ENCODE peak calls at places on chromosome 9, in ten cellular contexts. Q is suprapubic skin, A is foreskin fibroblast, W is left lung, D is fibroblast of lung, C is adrenal gland, N is neural progenitor cell, H is choroid plexus epithelial cell, I is heart left ventricle, P is bronchial epithelial cell. E is an unnamed sample.

GRCh38 chr9:78320030-78320693 is 23.2 kb downstream of the PSAT1 start:
- DNase-seq in A (no peak), C (no peak), I (no peak), D (no peak), Q (no peak), W (no peak), H (no peak), N (no peak), P (no peak), E (no peak)

GRCh38 chr9:118455259-118455658 is 751.1 kb downstream of the TLR4 start:
- DNase-seq in C (no peak), A (no peak), H (no peak), I (no peak), W (no peak), P (no peak), N (no peak), Q (no peak), D (no peak), E (no peak)

GRCh38 chr9:109311731-109312130 is 9.1 kb downstream of the EPB41L4B start:
- DNase-seq in H (no peak), I (no peak), N (no peak), W (no peak), Q (no peak), A (no peak), D (no peak), C (no peak), P (no peak), E (no peak)

GRCh38 chr9:94993141-94993820 is 266.8 kb downstream of the AOPEP start:
- DNase-seq in C (no peak), W (no peak), P (no peak), N (no peak), I (no peak), A (no peak), Q (no peak), D (no peak), H (no peak), E (no peak)

GRCh38 chr9:133355881-133356357 is 368 bp downstream of the SURF1 start:
- DNase-seq in N (no peak), D (no peak), A (peak), C (no peak), I (no peak), Q (no peak), W (no peak), H (peak), P (no peak), E (no peak)

GRCh38 chr9:106307670-106308069 is 555.3 kb upstream of the ZNF462 start:
- DNase-seq in D (peak), I (no peak), W (no peak), N (no peak), P (peak), H (no peak), Q (no peak), A (no peak), C (no peak), E (no peak)

GRCh38 chr9:105114956-105115728 is 129.3 kb upstream of the SLC44A1 start:
- DNase-seq in C (peak), D (peak), H (peak), I (peak), N (no peak), A (peak), W (peak), P (no peak), Q (peak), E (no peak)

GRCh38 chr9:137441289-137441934 is at the start of gene ENTPD8:
- DNase-seq in C (no peak), N (peak), P (no peak), A (no peak), D (no peak), W (peak), I (no peak), Q (peak), H (no peak), E (no peak)

GRCh38 chr9:12956261-12956660 is 181.4 kb downstream of the LURAP1L start:
- DNase-seq in Q (no peak), C (no peak), I (no peak), N (no peak), P (no peak), W (no peak), D (no peak), H (peak), A (peak), E (no peak)

GRCh38 chr9:109037946-109038345 is 24.6 kb upstream of the CTNNAL1 start:
- DNase-seq in H (no peak), P (peak), W (no peak), Q (no peak), D (no peak), N (no peak), A (no peak), C (no peak), I (no peak), E (no peak)

GRCh38 chr9:121454972-121455371 is 44.7 kb downstream of the GGTA1 start:
- DNase-seq in W (no peak), Q (no peak), N (no peak), I (no peak), D (no peak), H (no peak), P (no peak), C (no peak), A (no peak), E (no peak)

GRCh38 chr9:2087500-2088313 is 72.6 kb downstream of the SMARCA2 start:
- DNase-seq in D (peak), H (peak), N (peak), C (no peak), A (peak), W (no peak), P (peak), I (no peak), Q (no peak), E (no peak)

GRCh38 chr9:107999890-108000289 is 510.3 kb upstream of the KLF4 start:
- DNase-seq in D (peak), I (no peak), C (no peak), A (peak), H (no peak), P (no peak), W (no peak), N (no peak), Q (no peak), E (no peak)

GRCh38 chr9:91131433-91131839 is 230.3 kb downstream of the AUH start:
- DNase-seq in H (peak), P (peak), N (no peak), C (peak), I (no peak), Q (peak), W (no peak), D (peak), A (peak), E (peak)

GRCh38 chr9:13744233-13744954 is 464.9 kb upstream of the MPDZ start:
- DNase-seq in D (no peak), A (no peak), I (no peak), P (no peak), N (peak), H (no peak), C (no peak), W (no peak), Q (no peak), E (no peak)

GRCh38 chr9:128250839-128251558 is 24.8 kb downstream of the GOLGA2 start:
- DNase-seq in H (no peak), C (no peak), N (peak), D (no peak), P (no peak), W (no peak), A (no peak), Q (no peak), I (no peak), E (no peak)

GRCh38 chr9:8895498-8896224 is 1096.1 kb upstream of the DMAC1 start:
- DNase-seq in W (no peak), C (no peak), Q (no peak), N (peak), A (peak), D (peak), I (no peak), P (peak), H (peak), E (no peak)

GRCh38 chr9:69975681-69976080 is 68.0 kb upstream of the MAMDC2 start:
- DNase-seq in W (no peak), P (no peak), N (no peak), A (peak), Q (no peak), H (peak), C (no peak), I (no peak), D (peak), E (no peak)

GRCh38 chr9:8394341-8394740 is 594.8 kb upstream of the DMAC1 start:
- DNase-seq in I (no peak), A (no peak), D (no peak), C (no peak), W (no peak), Q (no peak), N (no peak), H (no peak), P (no peak), E (no peak)

GRCh38 chr9:8078641-8079140 is 279.1 kb upstream of the DMAC1 start:
- DNase-seq in H (no peak), C (no peak), P (peak), W (no peak), D (no peak), N (no peak), A (no peak), Q (no peak), I (no peak), E (no peak)

GRCh38 chr9:19114680-19115270 is 12.1 kb upstream of the HAUS6 start:
- DNase-seq in P (peak), C (no peak), N (no peak), A (peak), H (no peak), D (peak), W (no peak), I (no peak), Q (no peak), E (no peak)

GRCh38 chr9:81141952-81142351 is 547.4 kb downstream of the TLE1 start:
- DNase-seq in I (no peak), P (no peak), D (no peak), H (no peak), C (no peak), W (no peak), Q (no peak), N (no peak), A (no peak), E (no peak)

GRCh38 chr9:115498338-115498737 is 380.4 kb upstream of the TNC start:
- DNase-seq in A (no peak), D (no peak), P (peak), N (no peak), Q (no peak), H (no peak), I (no peak), C (no peak), W (no peak), E (no peak)

GRCh38 chr9:123111427-123111826 is 78.0 kb downstream of the GPR21 start:
- DNase-seq in I (no peak), N (no peak), Q (no peak), W (peak), D (no peak), H (no peak), P (peak), A (no peak), C (peak), E (no peak)

GRCh38 chr9:130997925-130998595 is 10.9 kb upstream of the LAMC3 start:
- DNase-seq in W (no peak), A (peak), N (peak), D (peak), P (peak), H (peak), I (peak), Q (no peak), C (peak), E (no peak)

GRCh38 chr9:117290809-117291208 is 124.0 kb downstream of the ASTN2 start:
- DNase-seq in I (no peak), N (no peak), P (no peak), Q (no peak), W (no peak), A (no peak), D (peak), C (no peak), H (no peak), E (no peak)

GRCh38 chr9:38388283-38389223 is 3.9 kb upstream of the ALDH1B1 start:
- DNase-seq in I (no peak), Q (peak), P (no peak), H (peak), C (peak), A (peak), W (no peak), D (peak), N (no peak), E (no peak)

GRCh38 chr9:75956161-75956560 is 65.7 kb downstream of the PCSK5 start:
- DNase-seq in I (no peak), P (no peak), N (no peak), H (no peak), C (no peak), A (no peak), W (no peak), D (no peak), Q (no peak), E (no peak)

GRCh38 chr9:89422151-89422918 is 75.6 kb downstream of the SEMA4D start:
- DNase-seq in W (peak), A (peak), P (peak), C (no peak), N (no peak), I (no peak), D (peak), H (peak), Q (no peak), E (peak)

GRCh38 chr9:29751220-29751619 is 2177.9 kb upstream of the C9orf72 start:
- DNase-seq in N (no peak), I (no peak), W (no peak), H (no peak), D (no peak), Q (no peak), A (no peak), P (no peak), C (no peak), E (no peak)

GRCh38 chr9:115213777-115214428 is 95.9 kb upstream of the TNC start:
- DNase-seq in C (no peak), H (peak), Q (no peak), N (no peak), D (peak), I (no peak), P (peak), A (peak), W (no peak), E (peak)

GRCh38 chr9:76738402-76738801 is 25.8 kb upstream of the PCA3 start:
- DNase-seq in W (no peak), D (no peak), H (no peak), I (no peak), Q (no peak), P (no peak), C (no peak), A (no peak), N (no peak), E (no peak)

GRCh38 chr9:108473209-108474112 is 382.3 kb downstream of the ACTL7B start:
- DNase-seq in W (no peak), D (peak), H (peak), N (no peak), P (peak), A (peak), C (no peak), Q (peak), I (no peak), E (no peak)

GRCh38 chr9:134318481-134318891 is 7.8 kb upstream of the RXRA start:
- DNase-seq in W (peak), P (no peak), A (peak), C (no peak), N (no peak), I (no peak), Q (peak), H (peak), D (no peak), E (no peak)

GRCh38 chr9:112069318-112070169 is 105.6 kb downstream of the SUSD1 start:
- DNase-seq in I (no peak), P (no peak), W (no peak), A (no peak), D (peak), Q (no peak), C (no peak), H (no peak), N (no peak), E (no peak)

GRCh38 chr9:8432224-8432623 is 632.6 kb upstream of the DMAC1 start:
- DNase-seq in A (no peak), C (no peak), P (no peak), D (no peak), N (no peak), H (no peak), Q (no peak), I (no peak), W (no peak), E (no peak)

GRCh38 chr9:133210609-133211008 is 1.6 kb upstream of the OBP2B start:
- DNase-seq in Q (no peak), A (no peak), P (no peak), D (no peak), C (no peak), W (peak), I (no peak), H (no peak), N (no peak), E (no peak)

GRCh38 chr9:33263936-33264472 is 504 bp downstream of the BAG1 start:
- DNase-seq in N (no peak), D (no peak), P (no peak), C (peak), A (peak), W (peak), I (peak), H (peak), Q (peak), E (no peak)

GRCh38 chr9:38650564-38650963 is 30.2 kb upstream of the ANKRD18A start:
- DNase-seq in C (no peak), A (no peak), H (no peak), N (no peak), D (no peak), I (no peak), P (no peak), Q (no peak), W (no peak), E (no peak)

DNA sequence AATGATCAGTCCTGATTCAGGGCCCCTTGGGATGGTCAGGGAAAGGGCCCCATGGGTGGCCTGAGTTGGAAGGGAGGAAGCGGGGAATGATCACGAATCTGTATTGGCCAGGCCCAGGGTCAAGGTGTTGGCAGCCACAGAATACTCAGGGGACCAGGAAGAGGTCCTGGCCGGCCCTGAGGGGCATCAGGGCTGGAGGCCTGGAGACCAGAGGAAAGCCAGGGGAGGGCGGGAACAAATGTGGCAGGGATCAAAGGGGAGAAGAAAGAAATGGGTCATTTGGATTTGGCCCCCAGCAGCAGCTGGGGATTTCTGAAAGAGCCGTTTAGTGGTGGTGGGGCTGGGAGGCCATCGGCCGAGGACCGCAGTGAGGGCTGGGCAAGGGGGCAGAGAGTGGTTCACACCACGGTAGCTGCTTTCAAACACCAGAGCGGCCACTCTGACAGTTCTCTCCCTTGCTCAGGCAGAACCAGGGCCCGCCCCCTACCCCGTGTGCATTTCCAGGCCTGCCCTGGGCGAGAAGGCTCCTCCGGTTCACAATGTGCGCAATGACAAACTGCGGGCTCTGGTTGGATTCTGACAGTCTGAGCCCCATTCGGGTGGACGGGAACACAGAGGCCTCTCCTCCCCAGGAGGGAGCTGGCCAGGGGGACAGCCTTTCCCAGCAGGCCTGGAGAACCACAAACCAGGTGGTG is 220.2 kb upstream of the IER5L start:
- DNase-seq in I (no peak), H (no peak), A (no peak), D (no peak), N (no peak), C (no peak), W (peak), Q (peak), P (no peak), E (no peak)
- TF ChIP-seq CTCF in I (no peak), H (no peak), A (no peak), D (no peak), N (no peak), C (no peak), W (no peak), Q (no peak), P (no peak), E (no peak)

GRCh38 chr9:136243631-136244030 is 2.0 kb downstream of the QSOX2 start:
- DNase-seq in P (no peak), A (no peak), N (no peak), W (no peak), C (no peak), D (no peak), I (no peak), Q (no peak), H (no peak), E (no peak)
- H3K4me3 ChIP-seq in P (no peak), A (no peak), N (no peak), W (no peak), C (no peak), D (no peak), I (no peak), Q (no peak), H (no peak), E (no peak)

GRCh38 chr9:98654247-98654646 is 54.5 kb downstream of the GABBR2 start:
- DNase-seq in I (no peak), D (peak), N (no peak), A (peak), H (no peak), C (no peak), P (peak), Q (no peak), W (no peak), E (peak)
- TF ChIP-seq CTCF in I (no peak), D (no peak), N (no peak), A (no peak), H (no peak), C (no peak), P (no peak), Q (no peak), W (no peak), E (no peak)

DNA sequence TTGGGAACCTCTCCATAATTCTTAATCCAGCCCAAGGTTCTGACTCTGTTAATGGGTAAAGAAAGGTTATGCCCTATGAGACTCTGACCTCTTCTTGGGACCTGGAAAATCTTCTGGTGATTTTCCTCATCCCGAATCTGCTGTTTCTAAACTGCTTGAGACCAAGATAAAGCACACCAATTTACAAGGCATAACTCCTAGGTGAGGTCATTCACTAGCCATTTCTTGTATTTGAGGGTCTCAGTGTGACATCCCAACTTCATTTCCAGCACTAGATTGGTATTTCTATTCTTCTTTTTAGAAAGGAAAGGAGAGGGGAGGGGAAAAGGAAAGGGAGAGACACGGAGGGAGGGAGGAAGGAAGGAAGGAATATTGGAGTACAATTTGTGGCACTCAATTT is 51.6 kb downstream of the SLC1A1 start:
- DNase-seq in W (no peak), A (no peak), N (no peak), C (no peak), Q (no peak), D (no peak), P (no peak), I (no peak), H (no peak), E (no peak)
- H3K4me3 ChIP-seq in W (no peak), A (no peak), N (no peak), C (no peak), Q (no peak), D (no peak), P (no peak), I (no peak), H (no peak), E (no peak)

GRCh38 chr9:113851860-113852259 is 24.2 kb upstream of the ZNF618 start:
- DNase-seq in N (no peak), H (no peak), P (peak), A (no peak), Q (no peak), D (no peak), I (no peak), W (no peak), C (no peak), E (no peak)

GRCh38 chr9:113857875-113858274 is 18.2 kb upstream of the ZNF618 start:
- DNase-seq in D (peak), Q (no peak), P (no peak), C (no peak), N (peak), H (no peak), W (no peak), I (no peak), A (no peak), E (no peak)

GRCh38 chr9:113851359-113851758 is 24.8 kb upstream of the ZNF618 start:
- DNase-seq in C (no peak), A (no peak), Q (no peak), N (no peak), D (no peak), P (no peak), I (no peak), W (no peak), H (no peak), E (no peak)

GRCh38 chr9:113854310-113854709 is 21.8 kb upstream of the ZNF618 start:
- DNase-seq in C (no peak), H (no peak), D (no peak), W (no peak), Q (no peak), N (no peak), P (no peak), I (no peak), A (no peak), E (no peak)

DNA sequence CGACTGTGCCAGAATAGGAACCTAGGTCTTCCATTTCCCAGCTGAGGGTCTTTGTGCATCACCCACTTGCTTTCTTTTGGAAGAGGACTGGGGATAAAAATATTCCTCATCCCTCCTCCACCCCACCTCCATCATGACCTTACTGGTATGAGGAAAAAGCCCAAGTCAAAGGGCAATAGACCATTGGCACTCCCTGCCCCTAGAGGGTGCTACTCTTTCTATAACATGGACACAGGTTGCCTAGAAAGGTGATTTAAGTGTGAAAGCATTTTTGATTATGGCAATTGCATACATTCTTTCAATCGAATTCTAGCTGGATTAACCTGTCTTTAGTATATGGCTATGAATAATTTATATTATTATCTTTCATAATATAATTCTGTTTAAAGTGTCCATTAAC is 22.8 kb upstream of the ZNF618 start:
- DNase-seq in W (no peak), P (peak), I (no peak), Q (no peak), N (peak), A (no peak), D (no peak), H (no peak), C (no peak), E (no peak)
- TF ChIP-seq CTCF in W (no peak), P (peak), I (no peak), Q (peak), N (peak), A (peak), D (peak), H (peak), C (peak), E (peak)

GRCh38 chr9:126618590-126619335 is 5.0 kb downstream of the LMX1B start:
- DNase-seq in N (peak), D (no peak), I (no peak), H (no peak), W (peak), P (no peak), C (no peak), A (no peak), Q (no peak), E (no peak)
- H3K4me3 ChIP-seq in N (peak), D (no peak), I (no peak), H (no peak), W (no peak), P (no peak), C (no peak), A (no peak), Q (peak), E (no peak)

GRCh38 chr9:92655896-92656536 is 13.9 kb downstream of the IPPK start:
- DNase-seq in P (no peak), W (peak), D (no peak), C (no peak), H (no peak), I (no peak), A (no peak), N (no peak), Q (peak), E (no peak)
- TF ChIP-seq CTCF in P (no peak), W (no peak), D (no peak), C (no peak), H (no peak), I (no peak), A (no peak), N (no peak), Q (no peak), E (no peak)

E was measured in AG04449.